ENCODE peak calls at places on chromosome X, in ten cellular contexts. R, D, V, B, I, G, S, C, J and U are unnamed samples.

GRCh38 chrX:41491267-41492004 is 44.3 kb downstream of the NYX start:
- DNase-seq in R (peak; percentile 97), I (no peak), C (peak; percentile 52), D (no peak), J (peak; percentile 93), G (peak; percentile 70), V (no peak), B (no peak), S (no peak), U (peak; percentile 65)

GRCh38 chrX:46788902-46789301 is 30.0 kb upstream of the SLC9A7 start:
- DNase-seq in C (no peak), J (peak; percentile 56), D (no peak), V (no peak), S (no peak), R (peak; percentile 86), I (no peak), G (peak; percentile 67), B (no peak), U (no peak)

GRCh38 chrX:13360146-13360545 is 40.3 kb upstream of the ATXN3L start:
- DNase-seq in S (no peak), B (no peak), D (no peak), R (no peak), C (no peak), V (no peak), J (no peak), G (no peak), I (no peak), U (no peak)

GRCh38 chrX:102659790-102660757 is 8.8 kb downstream of the GPRASP1 start:
- DNase-seq in J (peak; percentile 78), S (peak; percentile 77), R (peak; percentile 61), I (peak; percentile 92), V (peak; percentile 82), D (peak; percentile 91), C (peak; percentile 88), G (peak; percentile 67), B (peak; percentile 52), U (peak; percentile 53)

GRCh38 chrX:107894038-107894437 is 68.4 kb downstream of the MID2 start:
- DNase-seq in S (no peak), G (peak; percentile 59), D (peak; percentile 35), B (peak; percentile 47), C (no peak), V (no peak), J (peak; percentile 65), I (no peak), R (peak; percentile 21), U (peak; percentile 6)

GRCh38 chrX:122703762-122704161 is 480.3 kb upstream of the GRIA3 start:
- DNase-seq in G (no peak), V (no peak), I (no peak), S (no peak), C (no peak), B (no peak), D (no peak), J (peak; percentile 38), R (peak; percentile 25), U (no peak)

GRCh38 chrX:148574247-148574973 is 74.0 kb downstream of the AFF2 start:
- DNase-seq in C (no peak), V (no peak), I (no peak), G (no peak), S (no peak), B (no peak), D (no peak), R (peak; percentile 61), J (no peak), U (no peak)

GRCh38 chrX:136353519-136354095 is 52.8 kb downstream of the ADGRG4 start:
- DNase-seq in C (no peak), R (no peak), G (no peak), B (no peak), D (no peak), V (no peak), J (no peak), I (no peak), S (no peak), U (no peak)

GRCh38 chrX:94178145-94178790 is 504.3 kb downstream of the FAM133A start:
- DNase-seq in G (no peak), B (no peak), S (no peak), D (no peak), V (no peak), J (no peak), C (no peak), I (no peak), R (peak; percentile 3), U (no peak)

GRCh38 chrX:100449696-100450606 is 39.9 kb upstream of the PCDH19 start:
- DNase-seq in I (peak; percentile 48), S (no peak), C (no peak), B (no peak), R (no peak), V (no peak), G (no peak), J (peak; percentile 58), D (peak; percentile 20), U (no peak)

GRCh38 chrX:17459008-17459407 is 84.0 kb downstream of the NHS start:
- DNase-seq in G (no peak), S (no peak), C (peak; percentile 39), R (peak; percentile 88), J (no peak), I (peak; percentile 70), B (no peak), D (no peak), V (no peak), U (no peak)

GRCh38 chrX:149717803-149718202 is 5.9 kb downstream of the MAGEA11 start:
- DNase-seq in G (no peak), B (no peak), C (no peak), S (no peak), J (no peak), D (peak; percentile 62), I (no peak), R (no peak), V (no peak), U (no peak)

GRCh38 chrX:63746715-63747114 is 38.3 kb downstream of the ARHGEF9 start:
- DNase-seq in S (no peak), I (no peak), D (no peak), J (no peak), G (no peak), C (no peak), V (no peak), B (no peak), R (no peak), U (no peak)

GRCh38 chrX:18895157-18895952 is 88.6 kb downstream of the PHKA2 start:
- DNase-seq in B (no peak), I (peak; percentile 72), S (no peak), G (no peak), R (no peak), J (no peak), D (no peak), C (peak; percentile 40), V (no peak), U (no peak)

GRCh38 chrX:57817302-57817701 is 93.0 kb downstream of the ZXDA start:
- DNase-seq in S (no peak), I (no peak), J (no peak), C (no peak), V (no peak), D (no peak), G (no peak), B (no peak), R (no peak), U (no peak)

GRCh38 chrX:136046295-136046894 is 61.2 kb downstream of the SLC9A6 start:
- DNase-seq in C (no peak), R (peak; percentile 58), D (no peak), V (no peak), I (no peak), G (no peak), J (no peak), B (no peak), S (no peak), U (no peak)

GRCh38 chrX:17425151-17425550 is 50.2 kb downstream of the NHS start:
- DNase-seq in V (no peak), G (no peak), S (no peak), I (no peak), R (peak; percentile 63), J (no peak), B (no peak), C (no peak), D (no peak), U (no peak)

DNA sequence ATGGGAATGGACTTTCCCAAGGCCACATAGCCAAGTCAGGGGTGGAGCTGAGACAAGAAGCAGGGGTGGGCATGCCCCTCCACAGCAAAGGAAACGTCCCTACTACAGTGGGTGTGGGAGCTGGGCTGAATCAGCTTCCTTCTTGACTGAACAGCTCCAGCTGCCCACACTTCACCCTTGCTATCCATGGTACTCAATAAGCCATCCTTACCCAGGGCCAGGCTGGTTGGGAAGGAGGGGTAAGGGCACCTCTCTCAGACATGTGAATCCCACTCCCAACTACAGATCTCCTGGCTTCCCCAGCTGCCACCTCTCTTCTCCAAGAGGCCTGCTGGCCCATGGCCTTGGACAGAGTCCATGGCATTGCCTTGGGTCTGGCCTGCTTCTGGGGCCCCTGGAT is 21.0 kb downstream of the LAS1L start:
- DNase-seq in V (no peak), S (no peak), C (no peak), G (no peak), J (no peak), I (no peak), R (no peak), B (no peak), D (no peak), U (no peak)
- H3K36me3 ChIP-seq in V (peaks cover 49% of the 10 kb centered on the region), S (peaks cover 9% of the 10 kb centered on the region), C (peaks cover 18% of the 10 kb centered on the region), G (peaks cover 90% of the 10 kb centered on the region), J (no peaks in the 10 kb centered on the region), I (no peaks in the 10 kb centered on the region), R (no peaks in the 10 kb centered on the region), B (no peaks in the 10 kb centered on the region), D (no peaks in the 10 kb centered on the region), U (peaks cover 2% of the 10 kb centered on the region)

GRCh38 chrX:38236901-38237615 is 16.4 kb upstream of the SRPX start:
- DNase-seq in I (no peak), D (no peak), V (no peak), G (no peak), B (no peak), C (no peak), S (no peak), R (no peak), J (no peak), U (no peak)

GRCh38 chrX:38232287-38232686 is 11.6 kb upstream of the SRPX start:
- DNase-seq in B (no peak), C (no peak), S (no peak), I (no peak), G (no peak), V (no peak), D (no peak), R (peak; percentile 80), J (no peak), U (no peak)

GRCh38 chrX:38233891-38234807 is 13.5 kb upstream of the SRPX start:
- DNase-seq in J (peak; percentile 76), G (no peak), R (peak; percentile 86), S (no peak), V (no peak), D (no peak), B (no peak), C (no peak), I (no peak), U (peak; percentile 3)
- H3K4me3 ChIP-seq in J (no peak overlapping the region), G (no peak overlapping the region), R (no peak overlapping the region), S (no peak overlapping the region), V (no peak overlapping the region), D (no peak overlapping the region), B (no peak overlapping the region), C (no peak overlapping the region), I (no peak overlapping the region), U (no peak overlapping the region)

GRCh38 chrX:130015181-130015580 is 32.7 kb downstream of the BCORL1 start:
- DNase-seq in V (no peak), C (no peak), D (no peak), G (no peak), R (no peak), J (no peak), S (no peak), I (no peak), B (no peak), U (no peak)
- H3K36me3 ChIP-seq in V (peaks cover 45% of the 10 kb centered on the region), C (peaks cover 24% of the 10 kb centered on the region), D (no peaks in the 10 kb centered on the region), G (peaks cover 23% of the 10 kb centered on the region), R (no peaks in the 10 kb centered on the region), J (no peaks in the 10 kb centered on the region), S (no peaks in the 10 kb centered on the region), I (no peaks in the 10 kb centered on the region), B (peaks cover 8% of the 10 kb centered on the region), U (no peaks in the 10 kb centered on the region)

GRCh38 chrX:106150701-106151100 is 17.4 kb upstream of the PWWP3B start:
- DNase-seq in D (no peak), G (no peak), S (no peak), J (no peak), C (no peak), R (no peak), V (no peak), I (no peak), B (no peak), U (no peak)
- H3K4me3 ChIP-seq in D (no peak overlapping the region), G (no peak overlapping the region), S (no peak overlapping the region), J (no peak overlapping the region), C (no peak overlapping the region), R (no peak overlapping the region), V (no peak overlapping the region), I (no peak overlapping the region), B (no peak overlapping the region), U (no peak overlapping the region)